ENCODE peak calls at places on chromosomes 13 and 19, in six cellular contexts. V, R, B, K, A and Q are unnamed samples.

GRCh38 chr19:49151339-49152217 is 3.6 kb downstream of the HRC start:
- DNase-seq in V (peak; percentile 94), R (peak; percentile 91), B (peak; percentile 52), K (peak; percentile 79), A (peak; percentile 57), Q (peak; percentile 98)

GRCh38 chr19:33434886-33435705 is 61.6 kb downstream of the CEBPG start:
- DNase-seq in V (no peak), R (no peak), B (no peak), K (no peak), A (no peak), Q (no peak)

GRCh38 chr19:1446713-1447564 is 3.0 kb upstream of the APC2 start:
- DNase-seq in V (no peak), R (no peak), B (no peak), K (peak; percentile 71), A (no peak), Q (no peak)

GRCh38 chr13:48043789-48044503 is 6.4 kb downstream of the NUDT15 start:
- DNase-seq in V (no peak), R (no peak), B (no peak), K (no peak), A (no peak), Q (peak; percentile 70)

GRCh38 chr13:100273576-100273975 is 184.7 kb downstream of the PCCA start:
- DNase-seq in V (no peak), R (no peak), B (no peak), K (no peak), A (no peak), Q (no peak)

GRCh38 chr13:67440240-67440639 is 210.1 kb upstream of the PCDH9 start:
- DNase-seq in V (no peak), R (no peak), B (no peak), K (no peak), A (no peak), Q (no peak)

GRCh38 chr19:2609389-2610116 is 92.9 kb downstream of the GNG7 start:
- DNase-seq in V (no peak), R (no peak), B (no peak), K (no peak), A (no peak), Q (no peak)

GRCh38 chr13:54658771-54659170 is 1630.2 kb downstream of the OLFM4 start:
- DNase-seq in V (no peak), R (no peak), B (no peak), K (no peak), A (no peak), Q (no peak)

GRCh38 chr13:97976551-97977375 is 23.3 kb downstream of the IPO5 start:
- DNase-seq in V (no peak), R (peak; percentile 2), B (no peak), K (no peak), A (peak; percentile 7), Q (no peak)

GRCh38 chr13:94020833-94021232 is 458.6 kb downstream of the DCT start:
- DNase-seq in V (no peak), R (no peak), B (no peak), K (no peak), A (no peak), Q (no peak)

GRCh38 chr19:6753178-6754031 is 13.8 kb downstream of the SH2D3A start:
- DNase-seq in V (peak; percentile 68), R (peak; percentile 81), B (peak; percentile 84), K (peak; percentile 89), A (peak; percentile 68), Q (peak; percentile 95)

GRCh38 chr13:60613080-60613479 is 216.1 kb downstream of the TDRD3 start:
- DNase-seq in V (no peak), R (no peak), B (no peak), K (no peak), A (no peak), Q (no peak)

GRCh38 chr13:19862511-19863313 is 737 bp downstream of the ZMYM5 start:
- DNase-seq in V (peak; percentile 19), R (peak; percentile 27), B (peak; percentile 31), K (peak; percentile 38), A (peak; percentile 29), Q (peak; percentile 34)

GRCh38 chr19:30095171-30095570 is 153.1 kb downstream of the URI1 start:
- DNase-seq in V (no peak), R (no peak), B (no peak), K (no peak), A (no peak), Q (no peak)

GRCh38 chr19:2537544-2537943 is 61.6 kb downstream of the GADD45B start:
- DNase-seq in V (no peak), R (no peak), B (no peak), K (no peak), A (no peak), Q (no peak)

GRCh38 chr19:591099-591958 is 1.6 kb downstream of the HCN2 start:
- DNase-seq in V (no peak), R (no peak), B (no peak), K (peak; percentile 84), A (no peak), Q (no peak)

GRCh38 chr19:48171584-48172170 is 1.2 kb downstream of the ZSWIM9 start:
- DNase-seq in V (no peak), R (no peak), B (no peak), K (no peak), A (no peak), Q (no peak)

GRCh38 chr19:50398675-50399367 is 14.7 kb downstream of the POLD1 start:
- DNase-seq in V (no peak), R (no peak), B (no peak), K (no peak), A (no peak), Q (no peak)

GRCh38 chr13:85651440-85651839 is 147.8 kb downstream of the SLITRK6 start:
- DNase-seq in V (no peak), R (no peak), B (no peak), K (no peak), A (no peak), Q (no peak)

GRCh38 chr13:94878721-94879120 is 166.4 kb upstream of the SOX21 start:
- DNase-seq in V (no peak), R (no peak), B (no peak), K (no peak), A (no peak), Q (no peak)

GRCh38 chr13:38755792-38756191 is 68.9 kb downstream of the FREM2 start:
- DNase-seq in V (peak; percentile 69), R (no peak), B (no peak), K (no peak), A (no peak), Q (no peak)

GRCh38 chr13:31048521-31048920 is 113.2 kb downstream of the HSPH1 start:
- DNase-seq in V (no peak), R (peak; percentile 24), B (no peak), K (no peak), A (no peak), Q (no peak)

DNA sequence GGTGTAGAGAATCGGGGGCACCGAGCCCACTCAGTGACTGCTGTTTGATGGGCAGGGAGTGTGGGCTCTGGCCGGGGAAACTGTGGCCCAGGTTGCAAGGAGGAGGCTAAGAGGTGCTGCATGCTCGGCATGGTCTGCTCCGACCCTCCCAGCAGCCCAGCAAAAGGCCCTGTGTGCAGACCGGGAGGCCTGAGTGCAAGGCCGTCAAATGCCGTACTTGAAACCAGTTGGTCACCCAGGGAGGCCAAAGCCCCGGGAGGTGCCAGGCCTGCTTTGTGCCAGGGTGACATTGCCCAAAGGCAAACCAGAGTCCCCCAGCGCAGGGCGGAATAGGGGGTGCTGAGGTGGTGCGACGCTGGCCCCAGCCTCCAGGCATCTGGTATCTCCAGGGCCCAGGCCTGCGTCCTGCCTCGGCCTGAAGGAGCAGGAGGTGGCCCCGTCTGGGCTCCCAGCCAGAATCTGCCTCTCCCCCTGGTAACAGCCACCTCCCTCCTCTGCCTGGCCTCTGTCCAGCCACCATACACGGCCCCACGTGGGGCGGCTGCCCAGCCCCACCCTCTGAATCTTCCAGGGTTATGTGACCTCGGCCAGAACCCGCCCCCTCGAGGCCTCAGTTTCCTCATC is 4.0 kb downstream of the PIK3R2 start:
- DNase-seq in V (peak; percentile 98), R (peak; percentile 77), B (peak; percentile 89), K (peak; percentile 62), A (peak; percentile 90), Q (peak; percentile 94)
- H3K4me1 ChIP-seq in V (peaks cover 61% of the 10 kb centered on the region), R (peaks cover 29% of the 10 kb centered on the region), B (peaks cover 35% of the 10 kb centered on the region), K (no peaks in the 10 kb centered on the region), A (peaks cover 43% of the 10 kb centered on the region), Q (peaks cover 14% of the 10 kb centered on the region)

DNA sequence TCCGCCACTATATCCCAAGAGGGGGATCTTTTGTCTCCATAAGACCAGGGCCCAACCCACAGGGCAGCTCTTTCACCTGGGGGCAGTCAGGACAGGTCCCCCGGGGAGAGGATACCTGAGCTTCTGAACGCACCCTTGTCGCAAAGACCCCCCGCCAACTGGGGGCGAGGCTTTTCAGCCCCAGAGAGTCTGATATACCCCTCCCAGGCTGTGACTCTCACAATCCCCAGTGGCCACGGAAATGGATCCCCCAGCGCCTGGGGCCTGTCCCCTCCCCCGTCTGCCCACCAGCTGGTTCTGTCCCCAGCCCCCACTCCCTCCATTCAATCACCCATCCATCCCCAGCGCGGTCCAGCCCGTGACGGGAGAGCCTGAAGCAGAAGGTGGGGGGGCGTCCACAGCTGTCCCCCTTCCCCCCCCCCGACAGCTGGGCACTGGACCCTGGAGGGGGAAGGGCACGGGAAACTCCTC is 858 bp downstream of the DOCK6 start:
- DNase-seq in V (no peak), R (no peak), B (no peak), K (no peak), A (no peak), Q (no peak)
- H3K4me3 ChIP-seq in V (peak overlapping the region; percentile 94), R (peak overlapping the region; percentile 97), B (peak overlapping the region; percentile 88), K (peak overlapping the region; percentile 100), A (peak overlapping the region; percentile 98), Q (peak overlapping the region; percentile 85)

DNA sequence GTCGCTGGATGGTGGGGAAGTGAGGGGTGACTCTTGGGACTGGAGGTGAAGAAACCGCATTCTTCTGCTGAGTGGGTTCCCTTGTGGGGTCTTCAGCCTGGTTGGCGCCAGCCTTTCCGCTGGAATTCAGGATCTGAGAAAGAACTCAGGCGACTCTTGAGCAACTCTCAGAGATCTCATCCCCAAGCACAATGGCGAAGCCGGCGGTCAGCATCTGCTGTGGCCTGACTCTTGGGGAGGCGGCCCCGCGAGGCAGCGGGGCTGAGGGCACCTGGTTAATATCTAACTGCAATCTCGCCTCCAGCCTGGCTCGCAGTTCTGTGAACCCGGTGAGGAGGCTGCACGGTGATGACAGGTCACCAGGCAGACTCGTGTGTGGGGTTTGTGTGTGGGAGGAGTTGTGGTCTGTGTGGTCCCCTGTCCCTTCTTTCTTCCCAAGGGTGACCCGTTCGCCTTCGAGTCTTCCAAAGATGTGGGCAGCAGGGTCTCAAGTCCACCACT is 883 bp downstream of the ZNF441 start:
- DNase-seq in V (peak; percentile 69), R (no peak), B (peak; percentile 24), K (peak; percentile 50), A (peak; percentile 13), Q (peak; percentile 72)
- H3K9me3 ChIP-seq in V (no peaks in the 10 kb centered on the region), R (no peaks in the 10 kb centered on the region), B (no peaks in the 10 kb centered on the region), K (no peaks in the 10 kb centered on the region), A (no peaks in the 10 kb centered on the region), Q (no peaks in the 10 kb centered on the region)

DNA sequence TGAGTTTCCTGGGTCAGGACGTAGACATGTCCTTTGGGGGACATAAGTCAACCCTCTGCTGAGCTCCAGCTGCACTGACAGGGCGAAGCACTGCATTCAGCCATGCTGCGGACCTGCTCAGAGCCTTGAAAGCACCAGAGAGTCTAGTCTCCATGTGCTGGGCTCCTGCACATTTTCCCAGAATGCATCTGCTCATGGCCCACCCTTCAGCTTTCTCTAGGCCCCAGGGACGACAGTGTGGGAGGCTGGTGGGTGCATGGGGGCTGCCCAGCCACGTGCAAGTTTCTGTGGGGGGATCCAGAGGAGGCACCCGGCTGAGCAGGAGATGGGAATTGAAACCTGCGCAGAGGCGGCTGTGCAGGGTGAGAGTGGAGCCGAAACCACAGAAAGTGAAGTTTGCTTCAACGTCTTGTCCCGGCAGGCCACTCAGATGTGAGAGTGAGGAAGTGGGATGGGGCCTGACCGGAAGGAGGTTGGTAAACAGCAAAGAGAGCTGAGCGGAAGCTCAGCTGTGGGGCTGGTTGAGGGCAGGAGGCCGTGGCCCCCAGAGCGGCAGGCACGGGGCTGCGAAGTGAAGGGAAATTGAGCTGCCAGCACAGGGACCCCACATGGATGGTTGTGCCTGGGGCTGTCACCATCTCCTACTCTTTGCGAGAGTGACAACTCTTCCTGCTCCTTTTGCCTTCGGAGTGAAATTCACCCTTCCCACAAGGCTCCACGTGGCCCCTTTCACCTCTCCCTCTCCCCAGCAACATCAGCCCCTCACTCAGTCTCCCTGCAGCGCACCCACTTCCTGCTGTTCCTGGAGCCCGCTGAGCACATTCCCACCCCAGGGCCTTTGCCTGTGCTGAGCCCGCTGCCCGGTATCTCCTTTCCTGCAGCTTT is 11.8 kb downstream of the PGLS start:
- DNase-seq in V (peak; percentile 21), R (no peak), B (no peak), K (no peak), A (peak; percentile 50), Q (peak; percentile 33)
- H3K4me1 ChIP-seq in V (peaks cover 6% of the 10 kb centered on the region), R (no peaks in the 10 kb centered on the region), B (no peaks in the 10 kb centered on the region), K (no peaks in the 10 kb centered on the region), A (no peaks in the 10 kb centered on the region), Q (no peaks in the 10 kb centered on the region)